ENCODE peak calls at places on chromosome 6, in five cellular contexts. One of them, this sample, is unnamed.

GRCh38 chr6:144063246-144063743 is 32.1 kb downstream of the SF3B5 start:
- DNase-seq in skeletal muscle cell: no peak
- DNase-seq in stimulated activated CD4-positive, alpha-beta T cell treated with anti-CD3 and anti-CD28 coated beads, Interleukin-2, amount 100 ng/mL, for 24 hours: no peak
- DNase-seq in body of pancreas: peak
- DNase-seq in A172: no peak
- DNase-seq in this sample: no peak

GRCh38 chr6:52285174-52286068 is 879 bp upstream of the MCM3 start:
- DNase-seq in skeletal muscle cell: no peak
- DNase-seq in stimulated activated CD4-positive, alpha-beta T cell treated with anti-CD3 and anti-CD28 coated beads, Interleukin-2, amount 100 ng/mL, for 24 hours: no peak
- DNase-seq in body of pancreas: no peak
- DNase-seq in A172: peak
- DNase-seq in this sample: peak

GRCh38 chr6:152226119-152226518 is 411.0 kb downstream of the SYNE1 start:
- DNase-seq in skeletal muscle cell: no peak
- DNase-seq in stimulated activated CD4-positive, alpha-beta T cell treated with anti-CD3 and anti-CD28 coated beads, Interleukin-2, amount 100 ng/mL, for 24 hours: no peak
- DNase-seq in body of pancreas: no peak
- DNase-seq in A172: no peak
- DNase-seq in this sample: no peak

GRCh38 chr6:153976921-153977693 is 61.9 kb upstream of the OPRM1 start:
- DNase-seq in skeletal muscle cell: no peak
- DNase-seq in stimulated activated CD4-positive, alpha-beta T cell treated with anti-CD3 and anti-CD28 coated beads, Interleukin-2, amount 100 ng/mL, for 24 hours: no peak
- DNase-seq in body of pancreas: no peak
- DNase-seq in A172: peak
- DNase-seq in this sample: peak

GRCh38 chr6:27541212-27541931 is 68.5 kb upstream of the ZNF184 start:
- DNase-seq in skeletal muscle cell: no peak
- DNase-seq in stimulated activated CD4-positive, alpha-beta T cell treated with anti-CD3 and anti-CD28 coated beads, Interleukin-2, amount 100 ng/mL, for 24 hours: peak
- DNase-seq in body of pancreas: no peak
- DNase-seq in A172: peak
- DNase-seq in this sample: no peak

GRCh38 chr6:43817192-43817591 is 47.2 kb downstream of the VEGFA start:
- DNase-seq in skeletal muscle cell: no peak
- DNase-seq in stimulated activated CD4-positive, alpha-beta T cell treated with anti-CD3 and anti-CD28 coated beads, Interleukin-2, amount 100 ng/mL, for 24 hours: peak
- DNase-seq in body of pancreas: peak
- DNase-seq in A172: peak
- DNase-seq in this sample: no peak

GRCh38 chr6:139243531-139243930 is 48.3 kb downstream of the TXLNB start:
- DNase-seq in skeletal muscle cell: no peak
- DNase-seq in stimulated activated CD4-positive, alpha-beta T cell treated with anti-CD3 and anti-CD28 coated beads, Interleukin-2, amount 100 ng/mL, for 24 hours: no peak
- DNase-seq in body of pancreas: no peak
- DNase-seq in A172: peak
- DNase-seq in this sample: no peak

GRCh38 chr6:129359811-129360787 is 349.9 kb downstream of the ARHGAP18 start:
- DNase-seq in skeletal muscle cell: no peak
- DNase-seq in stimulated activated CD4-positive, alpha-beta T cell treated with anti-CD3 and anti-CD28 coated beads, Interleukin-2, amount 100 ng/mL, for 24 hours: no peak
- DNase-seq in body of pancreas: no peak
- DNase-seq in A172: no peak
- DNase-seq in this sample: no peak

GRCh38 chr6:73657201-73657600 is 3.4 kb upstream of the SLC17A5 start:
- DNase-seq in skeletal muscle cell: no peak
- DNase-seq in stimulated activated CD4-positive, alpha-beta T cell treated with anti-CD3 and anti-CD28 coated beads, Interleukin-2, amount 100 ng/mL, for 24 hours: no peak
- DNase-seq in body of pancreas: no peak
- DNase-seq in A172: no peak
- DNase-seq in this sample: no peak

GRCh38 chr6:26240157-26240980 is 124.6 kb upstream of the BTN3A2 start:
- DNase-seq in skeletal muscle cell: peak
- DNase-seq in stimulated activated CD4-positive, alpha-beta T cell treated with anti-CD3 and anti-CD28 coated beads, Interleukin-2, amount 100 ng/mL, for 24 hours: peak
- DNase-seq in body of pancreas: no peak
- DNase-seq in A172: no peak
- DNase-seq in this sample: peak

GRCh38 chr6:52910091-52910490 is 593 bp upstream of the GSTA3 start:
- DNase-seq in skeletal muscle cell: no peak
- DNase-seq in stimulated activated CD4-positive, alpha-beta T cell treated with anti-CD3 and anti-CD28 coated beads, Interleukin-2, amount 100 ng/mL, for 24 hours: no peak
- DNase-seq in body of pancreas: no peak
- DNase-seq in A172: no peak
- DNase-seq in this sample: no peak

GRCh38 chr6:170443151-170443662 is 109.9 kb downstream of the PSMB1 start:
- DNase-seq in skeletal muscle cell: no peak
- DNase-seq in stimulated activated CD4-positive, alpha-beta T cell treated with anti-CD3 and anti-CD28 coated beads, Interleukin-2, amount 100 ng/mL, for 24 hours: no peak
- DNase-seq in body of pancreas: no peak
- DNase-seq in A172: no peak
- DNase-seq in this sample: no peak

GRCh38 chr6:160279850-160280249 is 21.2 kb upstream of the SLC22A2 start:
- DNase-seq in skeletal muscle cell: no peak
- DNase-seq in stimulated activated CD4-positive, alpha-beta T cell treated with anti-CD3 and anti-CD28 coated beads, Interleukin-2, amount 100 ng/mL, for 24 hours: no peak
- DNase-seq in body of pancreas: no peak
- DNase-seq in A172: peak
- DNase-seq in this sample: no peak